ENCODE peak calls at places on chromosome 9, in five cellular contexts. E is NT2/D1, C is NCI-H2029, A is choroid plexus epithelial cell, B is A549. T is an unnamed sample.

GRCh38 chr9:80556631-80557030 is 984.9 kb downstream of the TLE4 start:
- DNase-seq in A (peak; percentile 77), C (no peak), E (no peak), B (no peak), T (peak; percentile 16)

GRCh38 chr9:4365055-4365454 is 65.2 kb upstream of the GLIS3 start:
- DNase-seq in C (no peak), E (no peak), A (no peak), B (no peak), T (no peak)

GRCh38 chr9:132639322-132639721 is 30.5 kb downstream of the DDX31 start:
- DNase-seq in A (no peak), C (no peak), E (no peak), B (no peak), T (no peak)

GRCh38 chr9:93183663-93184438 is at the start of gene WNK2:
- DNase-seq in A (no peak), B (peak; percentile 76), C (peak; percentile 37), E (no peak), T (no peak)

GRCh38 chr9:86549920-86550319 is 195.7 kb upstream of the TUT7 start:
- DNase-seq in C (no peak), B (no peak), A (no peak), E (no peak), T (no peak)

GRCh38 chr9:101219030-101219429 is 165.8 kb downstream of the BAAT start:
- DNase-seq in C (no peak), E (no peak), A (no peak), B (no peak), T (no peak)

GRCh38 chr9:82679488-82679887 is 383.5 kb downstream of the RASEF start:
- DNase-seq in B (no peak), C (no peak), A (no peak), E (no peak), T (no peak)

GRCh38 chr9:128503870-128504269 is 649 bp upstream of the GLE1 start:
- DNase-seq in B (no peak), A (peak; percentile 33), E (no peak), C (no peak), T (peak; percentile 44)

GRCh38 chr9:134152022-134152448 is 12.3 kb downstream of the RNU6ATAC start:
- DNase-seq in A (no peak), C (no peak), B (no peak), E (no peak), T (no peak)

GRCh38 chr9:116460026-116460425 is 227.1 kb upstream of the TRIM32 start:
- DNase-seq in B (no peak), E (no peak), A (no peak), C (no peak), T (no peak)

GRCh38 chr9:88302579-88303324 is 85.5 kb upstream of the SPIN1 start:
- DNase-seq in A (no peak), C (no peak), B (no peak), E (no peak), T (no peak)

GRCh38 chr9:34158362-34158869 is 20.4 kb upstream of the UBAP1 start:
- DNase-seq in B (peak; percentile 73), C (peak; percentile 95), A (peak; percentile 78), E (no peak), T (peak; percentile 92)

GRCh38 chr9:2743937-2744529 is 26.7 kb downstream of the KCNV2 start:
- DNase-seq in E (no peak), C (no peak), B (no peak), A (no peak), T (no peak)

GRCh38 chr9:37747271-37747753 is 6.3 kb upstream of the TRMT10B start:
- DNase-seq in E (peak; percentile 44), A (peak; percentile 87), C (peak; percentile 20), B (peak; percentile 85), T (peak; percentile 82)

GRCh38 chr9:86304236-86304730 is 21.9 kb upstream of the ISCA1 start:
- DNase-seq in E (no peak), C (no peak), A (peak; percentile 56), B (no peak), T (no peak)

GRCh38 chr9:35616681-35617459 is 1.3 kb downstream of the CD72 start:
- DNase-seq in A (peak; percentile 62), C (no peak), B (no peak), E (no peak), T (peak; percentile 74)

GRCh38 chr9:109586993-109587392 is 88.9 kb upstream of the PTPN3 start:
- DNase-seq in E (no peak), C (no peak), A (no peak), B (no peak), T (no peak)

GRCh38 chr9:89384783-89385182 is 66.5 kb downstream of the SECISBP2 start:
- DNase-seq in E (no peak), B (no peak), C (no peak), A (no peak), T (no peak)

GRCh38 chr9:71824242-71824641 is 55.9 kb upstream of the CEMIP2 start:
- DNase-seq in E (no peak), B (no peak), C (no peak), A (no peak), T (no peak)

GRCh38 chr9:137756045-137756744 is 121.4 kb upstream of the CACNA1B start:
- DNase-seq in A (peak; percentile 26), B (no peak), C (no peak), E (no peak), T (peak; percentile 49)

GRCh38 chr9:84839538-84839937 is 170.0 kb downstream of the NTRK2 start:
- DNase-seq in E (no peak), B (no peak), A (peak; percentile 15), C (no peak), T (peak; percentile 10)

GRCh38 chr9:4086119-4087088 is 213.5 kb downstream of the GLIS3 start:
- DNase-seq in C (no peak), E (no peak), B (peak; percentile 15), A (peak; percentile 71), T (peak; percentile 60)

GRCh38 chr9:120353501-120353900 is 226.5 kb downstream of the CDK5RAP2 start:
- DNase-seq in B (no peak), C (no peak), A (peak; percentile 55), E (no peak), T (peak; percentile 69)

T was measured in fibroblast of villous mesenchyme.